ENCODE peak calls at places on chromosomes 16 and 17, in nine cellular contexts. B is ascending aorta, V is astrocyte of the cerebellum, K is GM12865, J is GM20000, S is pancreas, O is Caco-2, W is hepatocyte, Y is type B pancreatic cell. Z is an unnamed sample.

GRCh38 chr16:82043680-82044584 is 8.9 kb downstream of the HSD17B2 start:
- DNase-seq in K (no peak), B (no peak), O (no peak), W (no peak), S (no peak), J (no peak), V (peak), Y (no peak), Z (no peak)

GRCh38 chr17:10471853-10472252 is 2.5 kb upstream of the MYH4 start:
- DNase-seq in S (no peak), W (peak), B (no peak), Y (no peak), V (no peak), K (no peak), J (no peak), O (no peak), Z (no peak)

GRCh38 chr16:27579086-27579980 is 29.4 kb downstream of the KATNIP start:
- DNase-seq in B (no peak), J (no peak), V (no peak), W (no peak), O (no peak), S (no peak), K (no peak), Y (no peak), Z (no peak)

GRCh38 chr17:66235377-66235994 is 6.3 kb upstream of the APOH start:
- DNase-seq in Y (no peak), B (no peak), S (no peak), K (no peak), W (no peak), V (no peak), J (no peak), O (no peak), Z (no peak)

GRCh38 chr17:61556224-61557188 is 34.5 kb downstream of the NACA2 start:
- DNase-seq in B (no peak), W (no peak), K (no peak), O (no peak), J (no peak), S (no peak), V (peak), Y (no peak), Z (no peak)

GRCh38 chr17:73013816-73014663 is 78.4 kb downstream of the SLC39A11 start:
- DNase-seq in B (no peak), V (peak), O (no peak), S (no peak), W (no peak), Y (no peak), K (no peak), J (no peak), Z (peak)

GRCh38 chr17:708132-708531 is 6.5 kb downstream of the VPS53 start:
- DNase-seq in Y (no peak), J (no peak), K (no peak), V (no peak), B (no peak), O (peak), S (no peak), W (no peak), Z (no peak)

GRCh38 chr16:24178496-24178895 is 77.6 kb upstream of the CACNG3 start:
- DNase-seq in B (no peak), S (no peak), Y (no peak), V (no peak), O (peak), K (peak), J (no peak), W (peak), Z (no peak)

GRCh38 chr16:54244061-54244886 is 42.3 kb downstream of the IRX3 start:
- DNase-seq in J (no peak), S (no peak), Y (no peak), B (no peak), O (peak), K (no peak), W (no peak), V (no peak), Z (no peak)

GRCh38 chr17:51888823-51889222 is 269.7 kb downstream of the CA10 start:
- DNase-seq in S (no peak), O (no peak), B (no peak), Y (no peak), J (no peak), K (no peak), W (no peak), V (no peak), Z (no peak)

GRCh38 chr17:55436224-55437164 is 14.9 kb upstream of the MMD start:
- DNase-seq in K (peak), J (no peak), S (no peak), O (peak), V (no peak), Y (no peak), B (no peak), W (no peak), Z (no peak)

GRCh38 chr16:19033761-19034160 is 33.7 kb upstream of the COQ7 start:
- DNase-seq in Y (no peak), V (no peak), W (no peak), S (no peak), J (no peak), K (no peak), O (no peak), B (no peak), Z (no peak)

GRCh38 chr17:62920300-62920699 is 45.7 kb upstream of the TANC2 start:
- DNase-seq in O (no peak), B (no peak), J (no peak), W (no peak), S (no peak), V (no peak), K (no peak), Y (no peak), Z (no peak)

GRCh38 chr16:7338826-7339225 is 6.2 kb downstream of the RBFOX1 start:
- DNase-seq in S (no peak), O (no peak), J (no peak), B (no peak), W (no peak), Y (no peak), K (no peak), V (no peak), Z (no peak)

GRCh38 chr16:78703951-78704350 is 604.5 kb downstream of the WWOX start:
- DNase-seq in S (no peak), B (no peak), Y (no peak), J (no peak), V (no peak), O (no peak), W (no peak), K (no peak), Z (no peak)

GRCh38 chr16:87463722-87464690 is 28.8 kb downstream of the ZCCHC14 start:
- DNase-seq in V (peak), K (peak), O (no peak), J (peak), S (no peak), W (peak), Y (no peak), B (peak), Z (no peak)

GRCh38 chr17:64938925-64939474 is 19.7 kb upstream of the LRRC37A3 start:
- DNase-seq in Y (no peak), V (no peak), J (peak), K (peak), B (no peak), S (peak), O (peak), W (peak), Z (peak)

GRCh38 chr16:89002851-89003830 is 26.1 kb upstream of the CBFA2T3 start:
- DNase-seq in Y (no peak), J (no peak), V (no peak), K (no peak), B (no peak), S (no peak), O (no peak), W (no peak), Z (no peak)

GRCh38 chr17:43636446-43636845 is 25.3 kb downstream of the MEOX1 start:
- DNase-seq in B (no peak), V (peak), W (no peak), O (no peak), S (no peak), J (no peak), K (no peak), Y (no peak), Z (no peak)

GRCh38 chr16:52068447-52069074 is 478.4 kb downstream of the TOX3 start:
- DNase-seq in O (peak), K (peak), B (no peak), S (no peak), J (no peak), V (no peak), W (peak), Y (no peak), Z (no peak)

GRCh38 chr16:3787924-3788661 is 70.8 kb upstream of the TRAP1 start:
- DNase-seq in W (no peak), S (no peak), J (peak), V (no peak), K (peak), Y (no peak), B (peak), O (no peak), Z (no peak)

GRCh38 chr17:78724544-78724943 is 57.5 kb downstream of the CYTH1 start:
- DNase-seq in O (no peak), V (no peak), J (no peak), W (no peak), B (no peak), Y (no peak), S (no peak), K (no peak), Z (no peak)

GRCh38 chr17:3913531-3914318 is 2.5 kb downstream of the P2RX1 start:
- DNase-seq in J (peak), Y (peak), O (peak), S (peak), B (peak), K (peak), V (no peak), W (peak), Z (peak)

GRCh38 chr17:81342062-81342699 is 47.1 kb upstream of the SLC38A10 start:
- DNase-seq in K (no peak), W (peak), J (no peak), B (no peak), S (no peak), O (no peak), V (no peak), Y (no peak), Z (no peak)

GRCh38 chr16:74999683-75000480 is 1.1 kb downstream of the ZNRF1 start:
- DNase-seq in W (peak), O (peak), J (peak), K (peak), S (peak), Y (peak), B (peak), V (no peak), Z (no peak)
- TF ChIP-seq CTCF in W (no peak), O (no peak), J (no peak), K (no peak), S (no peak), Y (peak), B (no peak), V (no peak), Z (no peak)

GRCh38 chr17:21163101-21163500 is 36.3 kb downstream of the DHRS7B start:
- DNase-seq in B (no peak), K (no peak), W (no peak), S (no peak), V (no peak), J (no peak), Y (no peak), O (no peak), Z (no peak)
- TF ChIP-seq CTCF in B (no peak), K (no peak), W (no peak), S (no peak), V (no peak), J (no peak), Y (peak), O (no peak), Z (no peak)

DNA sequence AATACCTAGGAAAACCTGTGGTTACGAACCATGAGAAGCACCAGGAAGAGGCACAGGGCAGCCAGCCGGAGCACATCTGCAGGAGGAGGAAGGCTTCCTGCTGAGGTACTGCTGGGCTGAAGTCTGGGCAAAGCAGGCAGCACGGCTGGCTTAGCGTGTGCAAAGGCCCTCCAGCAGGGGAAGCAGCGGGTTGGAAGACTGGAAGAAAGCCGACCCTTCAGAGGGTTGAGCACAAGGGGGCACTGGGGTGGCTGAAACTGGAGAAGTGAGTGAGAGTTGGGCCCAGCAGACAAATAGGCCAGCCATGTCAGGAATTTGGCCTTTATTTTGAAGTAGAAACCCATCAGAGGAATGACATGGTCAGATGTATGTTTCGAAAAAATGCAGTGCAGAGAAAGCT is 12.1 kb upstream of the HSD3B7 start:
- DNase-seq in B (no peak), W (no peak), K (no peak), J (no peak), V (no peak), O (peak), Y (no peak), S (no peak), Z (no peak)
- TF ChIP-seq CTCF in B (no peak), W (no peak), K (no peak), J (no peak), V (peak), O (no peak), Y (peak), S (no peak), Z (peak)

DNA sequence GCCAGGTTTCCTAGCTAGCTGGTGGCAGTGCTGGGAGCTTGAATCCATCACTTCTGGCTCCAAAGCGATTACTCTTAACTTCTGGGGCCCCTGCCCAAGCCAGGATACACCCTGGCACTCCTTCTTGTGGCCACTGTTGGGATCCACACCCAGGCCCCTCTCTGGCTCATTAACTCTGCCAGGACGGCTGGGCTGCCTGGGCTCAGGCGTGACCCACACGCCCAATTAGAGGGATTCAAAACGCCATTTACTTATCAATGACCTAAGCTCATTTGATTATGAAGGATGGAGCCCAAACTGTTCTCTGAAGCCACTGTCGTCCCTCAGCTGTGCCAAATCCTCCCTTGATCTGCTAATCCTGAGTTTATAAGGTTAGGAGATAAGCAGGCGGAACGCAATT is 79.7 kb upstream of the BRD7 start:
- DNase-seq in V (no peak), Y (no peak), W (no peak), K (no peak), S (no peak), O (peak), J (no peak), B (no peak), Z (no peak)
- TF ChIP-seq CTCF in V (no peak), Y (peak), W (no peak), K (no peak), S (no peak), O (peak), J (no peak), B (no peak), Z (peak)

GRCh38 chr16:56600398-56600999 is 7.9 kb upstream of the MT2A start:
- DNase-seq in B (no peak), J (peak), K (peak), V (no peak), Y (no peak), S (no peak), O (peak), W (peak), Z (no peak)
- TF ChIP-seq CTCF in B (peak), J (peak), K (peak), V (peak), Y (peak), S (peak), O (peak), W (peak), Z (peak)

DNA sequence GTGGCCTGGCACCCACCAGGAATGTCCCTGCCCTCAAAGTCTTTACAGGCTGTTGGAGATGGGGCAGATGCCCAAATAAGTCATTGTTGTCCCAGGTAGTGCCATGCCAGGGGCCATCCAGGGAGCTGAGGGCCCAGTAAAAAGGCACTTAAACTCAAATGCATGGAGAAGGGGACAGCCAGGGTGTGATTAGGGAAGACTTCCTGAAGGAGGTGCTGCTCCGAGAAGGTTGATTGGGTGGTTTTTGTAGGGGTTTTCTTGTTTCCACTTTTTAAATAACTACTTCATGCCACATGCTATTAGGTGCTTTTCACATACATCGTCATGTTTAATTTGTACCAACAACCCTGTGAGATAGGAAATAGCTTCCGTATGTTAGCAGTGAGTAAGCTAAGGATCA is 66.9 kb downstream of the RAI1 start:
- DNase-seq in S (no peak), V (no peak), B (no peak), K (peak), O (no peak), W (no peak), Y (no peak), J (no peak), Z (no peak)
- TF ChIP-seq CTCF in S (no peak), V (peak), B (no peak), K (peak), O (no peak), W (no peak), Y (peak), J (peak), Z (peak)

DNA sequence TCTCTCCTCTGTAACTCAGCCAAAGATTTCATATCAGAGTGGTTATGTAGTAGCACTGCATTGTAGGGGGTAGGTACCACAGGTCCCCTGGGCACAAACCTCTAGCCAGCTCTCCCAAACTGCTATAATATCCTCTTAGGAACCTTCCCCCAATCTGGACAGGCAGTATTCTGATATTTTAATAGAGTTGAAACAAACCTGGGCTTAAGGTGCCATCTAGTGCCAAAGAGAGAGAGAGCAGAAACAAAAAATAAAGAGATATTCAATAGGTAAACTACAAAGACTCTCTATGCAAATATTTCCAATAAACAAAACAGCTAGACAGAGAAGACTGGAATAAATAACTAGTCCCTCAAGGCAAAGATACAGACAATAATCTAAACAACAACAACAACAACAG is 1070.0 kb downstream of the CDH11 start:
- DNase-seq in O (peak), Y (no peak), W (peak), J (no peak), V (peak), B (no peak), S (no peak), K (no peak), Z (no peak)
- TF ChIP-seq CTCF in O (peak), Y (peak), W (peak), J (no peak), V (peak), B (no peak), S (no peak), K (no peak), Z (peak)

DNA sequence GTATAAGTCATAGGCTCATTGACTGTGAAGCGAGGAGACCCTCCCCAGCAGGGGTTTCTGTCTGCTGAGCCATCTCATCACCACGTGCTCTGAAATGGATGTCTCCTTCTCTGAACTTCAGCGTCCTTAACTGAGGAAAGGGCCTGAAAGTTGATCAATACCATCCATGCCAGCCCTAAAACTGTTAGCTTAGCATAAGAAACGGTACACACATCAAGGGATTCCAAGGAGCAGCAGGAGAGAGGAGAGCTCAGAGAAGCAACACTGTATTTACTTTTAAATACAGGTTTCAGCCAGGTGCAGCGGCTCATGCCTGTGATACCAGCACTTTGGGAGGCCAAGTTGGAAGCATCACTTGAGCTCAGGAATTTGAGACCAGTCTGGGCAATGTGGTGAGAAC is 248.9 kb upstream of the TNRC6C start:
- DNase-seq in Y (peak), J (no peak), V (no peak), O (no peak), K (no peak), B (peak), W (no peak), S (no peak), Z (peak)
- TF ChIP-seq CTCF in Y (no peak), J (no peak), V (no peak), O (no peak), K (no peak), B (no peak), W (no peak), S (no peak), Z (no peak)

Z was measured in osteocyte.